ENCODE peak calls at places on chromosomes 3 and 15, in nine cellular contexts. L is stimulated activated CD4-positive, alpha-beta T cell treated with anti-CD3 and anti-CD28 coated beads, Interleukin-1b, Interleukin-23, amount 100 ng/mL, for 4 hours; P is stimulated activated CD8-positive, alpha-beta memory T cell treated with anti-CD3 and anti-CD28 coated beads, Interleukin-7, amount 100 ng/mL, for 4 hours; N is activated T-cell treated with anti-CD3 and anti-CD28 coated beads for 1 hour; E is amniotic stem cell; F is upper lobe of right lung; W is AG08396; Y is CD8-positive, alpha-beta T cell; X is SJSA1. V is an unnamed sample.
A peak's percentile ranks its signal among the peaks of the same experiment; 100 is the strongest.

GRCh38 chr3:16704938-16705337 is 99.7 kb upstream of the DAZL start:
- DNase-seq in X (no peak), W (no peak), L (no peak), Y (no peak), F (no peak), P (no peak), N (no peak), E (no peak), V (no peak)

GRCh38 chr3:58536501-58537411 is at the start of gene ACOX2:
- DNase-seq in L (no peak), W (peak; percentile 79), X (no peak), P (no peak), E (no peak), N (no peak), Y (no peak), F (peak; percentile 88), V (peak; percentile 80)

GRCh38 chr3:188554404-188554803 is 400.4 kb downstream of the LPP start:
- DNase-seq in P (no peak), W (peak; percentile 10), L (no peak), E (no peak), X (no peak), F (no peak), Y (no peak), N (no peak), V (no peak)

GRCh38 chr3:143928056-143928455 is 43.6 kb upstream of the DIPK2A start:
- DNase-seq in N (no peak), Y (no peak), E (no peak), W (no peak), L (no peak), P (no peak), X (no peak), F (no peak), V (no peak)

GRCh38 chr15:62895139-62895866 is 147.2 kb upstream of the TPM1 start:
- DNase-seq in Y (no peak), F (no peak), L (no peak), X (peak; percentile 88), W (no peak), P (no peak), E (peak; percentile 18), N (no peak), V (no peak)

GRCh38 chr15:83275412-83275811 is 9.1 kb downstream of the BNC1 start:
- DNase-seq in N (no peak), X (no peak), E (no peak), W (peak; percentile 21), L (no peak), Y (no peak), P (no peak), F (no peak), V (no peak)

GRCh38 chr3:45409369-45409768 is 21.0 kb downstream of the LARS2 start:
- DNase-seq in F (no peak), Y (no peak), X (no peak), E (no peak), L (no peak), P (no peak), N (no peak), W (no peak), V (no peak)

GRCh38 chr3:71681224-71681668 is 44.0 kb downstream of the EIF4E3 start:
- DNase-seq in Y (no peak), P (no peak), N (no peak), X (peak; percentile 51), W (peak; percentile 65), L (no peak), E (peak; percentile 36), F (peak; percentile 80), V (no peak)

GRCh38 chr15:89828324-89829145 is 13.9 kb upstream of the ANPEP start:
- DNase-seq in W (peak; percentile 86), L (no peak), X (peak; percentile 46), F (peak; percentile 75), E (no peak), Y (no peak), P (no peak), N (no peak), V (no peak)

GRCh38 chr15:69524296-69524695 is 71.7 kb downstream of the RPLP1 start:
- DNase-seq in E (no peak), W (no peak), P (no peak), N (no peak), L (no peak), X (no peak), Y (no peak), F (no peak), V (no peak)

GRCh38 chr3:10337323-10338163 is 16.6 kb upstream of the SEC13 start:
- DNase-seq in N (no peak), E (no peak), F (no peak), L (no peak), X (no peak), P (no peak), Y (no peak), W (no peak), V (no peak)

GRCh38 chr15:41698779-41699178 is 38.6 kb downstream of the MGA start:
- DNase-seq in P (no peak), X (no peak), Y (no peak), W (peak; percentile 9), N (no peak), E (no peak), F (no peak), L (no peak), V (no peak)

GRCh38 chr3:14231998-14232501 is 53.4 kb downstream of the LSM3 start:
- DNase-seq in W (no peak), E (no peak), Y (no peak), L (no peak), X (no peak), N (no peak), F (no peak), P (no peak), V (no peak)

GRCh38 chr15:34987623-34987981 is 485 bp downstream of the ZNF770 start:
- DNase-seq in F (no peak), X (no peak), N (no peak), W (peak; percentile 17), E (no peak), L (no peak), P (no peak), Y (no peak), V (no peak)

GRCh38 chr3:97896547-97896946 is 74.7 kb downstream of the CRYBG3 start:
- DNase-seq in E (no peak), W (no peak), Y (no peak), L (no peak), P (no peak), N (no peak), F (no peak), X (no peak), V (no peak)

GRCh38 chr3:178900244-178900643 is 171.4 kb downstream of the ZMAT3 start:
- DNase-seq in E (no peak), P (no peak), F (no peak), N (no peak), X (no peak), L (no peak), W (no peak), Y (no peak), V (no peak)

GRCh38 chr15:91992940-91993339 is 139.4 kb downstream of the SLCO3A1 start:
- DNase-seq in F (no peak), X (no peak), N (no peak), E (no peak), L (no peak), P (no peak), Y (no peak), W (no peak), V (no peak)

GRCh38 chr3:60932669-60933068 is 318.6 kb downstream of the FHIT start:
- DNase-seq in P (no peak), F (no peak), E (no peak), N (no peak), X (no peak), Y (no peak), W (no peak), L (no peak), V (no peak)

GRCh38 chr15:98648654-98649537 is 557 bp downstream of the IGF1R start:
- DNase-seq in N (peak; percentile 16), L (no peak), F (peak; percentile 81), X (peak; percentile 69), E (no peak), P (no peak), Y (peak; percentile 21), W (peak; percentile 62), V (peak; percentile 89)

GRCh38 chr3:12934431-12934830 is 93.1 kb upstream of the RPL32 start:
- DNase-seq in F (no peak), N (no peak), Y (no peak), L (no peak), E (no peak), P (no peak), W (peak; percentile 57), X (no peak), V (no peak)

GRCh38 chr15:54820811-54821210 is 375.9 kb downstream of the RSL24D1 start:
- DNase-seq in E (no peak), N (no peak), L (no peak), X (no peak), P (no peak), W (no peak), F (no peak), Y (no peak), V (no peak)

GRCh38 chr15:80667895-80668430 is 27.1 kb upstream of the ABHD17C start:
- DNase-seq in N (no peak), F (no peak), Y (no peak), W (no peak), X (no peak), E (no peak), P (no peak), L (no peak), V (no peak)

GRCh38 chr3:85835857-85836470 is 877.2 kb downstream of the CADM2 start:
- DNase-seq in P (no peak), N (no peak), F (no peak), L (no peak), Y (no peak), W (no peak), X (no peak), E (no peak), V (no peak)

GRCh38 chr3:159458010-159458409 is 530.6 kb upstream of the IL12A start:
- DNase-seq in P (no peak), F (no peak), E (peak; percentile 72), N (no peak), X (peak; percentile 73), Y (no peak), W (peak; percentile 61), L (no peak), V (no peak)

GRCh38 chr3:184472723-184473419 is 88.7 kb upstream of the EPHB3 start:
- DNase-seq in Y (no peak), P (no peak), L (no peak), W (no peak), N (no peak), E (no peak), F (no peak), X (no peak), V (no peak)

GRCh38 chr15:96107922-96108321 is 222.6 kb upstream of the NR2F2 start:
- DNase-seq in L (no peak), X (no peak), P (no peak), N (no peak), W (no peak), Y (no peak), F (no peak), E (no peak), V (no peak)

GRCh38 chr3:158057666-158058065 is 48.6 kb downstream of the SHOX2 start:
- DNase-seq in Y (no peak), W (no peak), P (no peak), F (no peak), X (no peak), E (no peak), L (no peak), N (no peak), V (no peak)

GRCh38 chr3:114086356-114086755 is 29.8 kb downstream of the QTRT2 start:
- DNase-seq in X (no peak), F (no peak), Y (no peak), E (no peak), N (no peak), L (no peak), P (no peak), W (no peak), V (no peak)

GRCh38 chr3:190289989-190290388 is 32.3 kb downstream of the CLDN1 start:
- DNase-seq in F (no peak), L (no peak), X (no peak), W (no peak), E (no peak), Y (no peak), P (no peak), N (no peak), V (no peak)

GRCh38 chr3:123627673-123628670 is 43.1 kb upstream of the HACD2 start:
- DNase-seq in W (no peak), Y (no peak), X (no peak), E (no peak), P (no peak), F (no peak), N (no peak), L (no peak), V (no peak)

GRCh38 chr15:65916041-65916663 is 46.9 kb downstream of the RAB11A start:
- DNase-seq in F (no peak), P (no peak), L (no peak), N (no peak), W (no peak), Y (no peak), E (no peak), X (no peak), V (no peak)